ENCODE peak calls at places on chromosome 19, in ten cellular contexts. U, G, J, B, E, I, W, R, D and Y are unnamed samples.

GRCh38 chr19:17504456-17504855 is 7.0 kb upstream of the PGLS start:
- DNase-seq in G (no peak), R (no peak), W (no peak), D (no peak), J (no peak), I (no peak), U (no peak), B (no peak), E (no peak), Y (no peak)

GRCh38 chr19:898663-899062 is 5.4 kb downstream of the RNU6-9 start:
- DNase-seq in B (no peak), I (no peak), G (peak; percentile 44), R (no peak), D (no peak), E (peak; percentile 65), J (no peak), U (no peak), W (no peak), Y (no peak)

GRCh38 chr19:720691-721160 is 12.0 kb downstream of the PALM start:
- DNase-seq in D (no peak), J (no peak), G (no peak), W (no peak), B (no peak), E (no peak), R (no peak), I (no peak), U (no peak), Y (no peak)

GRCh38 chr19:45149129-45149528 is 11.7 kb downstream of the NKPD1 start:
- DNase-seq in B (no peak), D (no peak), W (no peak), E (no peak), R (no peak), I (no peak), U (no peak), J (no peak), G (no peak), Y (no peak)

GRCh38 chr19:19224150-19224851 is 12.5 kb downstream of the NCAN start:
- DNase-seq in G (no peak), E (no peak), B (no peak), R (no peak), W (no peak), J (no peak), D (no peak), I (no peak), U (no peak), Y (no peak)

GRCh38 chr19:8253678-8254077 is 44.5 kb downstream of the CERS4 start:
- DNase-seq in G (no peak), D (no peak), J (no peak), R (no peak), E (no peak), B (no peak), U (no peak), I (no peak), W (peak; percentile 23), Y (no peak)

GRCh38 chr19:33545209-33545981 is 23.8 kb upstream of the PEPD start:
- DNase-seq in U (no peak), G (no peak), B (no peak), J (no peak), I (no peak), D (no peak), R (no peak), E (no peak), W (no peak), Y (no peak)

GRCh38 chr19:9865732-9866627 is 30.9 kb downstream of the PIN1 start:
- DNase-seq in W (no peak), U (no peak), I (no peak), R (no peak), G (no peak), J (no peak), D (no peak), B (no peak), E (peak; percentile 60), Y (no peak)

GRCh38 chr19:55339225-55340143 is at the start of gene KMT5C:
- DNase-seq in R (peak; percentile 100), E (peak; percentile 100), U (peak; percentile 100), I (peak; percentile 100), W (peak; percentile 100), G (peak; percentile 99), D (peak; percentile 100), B (peak; percentile 100), J (peak; percentile 100), Y (peak; percentile 99)
- TF ChIP-seq CTCF in R (peak; percentile 40), E (peak; percentile 30), U (peak; percentile 37), I (no peak), W (peak; percentile 55), G (peak; percentile 30), D (peak; percentile 45), B (peak; percentile 59), J (no peak), Y (no peak)

DNA sequence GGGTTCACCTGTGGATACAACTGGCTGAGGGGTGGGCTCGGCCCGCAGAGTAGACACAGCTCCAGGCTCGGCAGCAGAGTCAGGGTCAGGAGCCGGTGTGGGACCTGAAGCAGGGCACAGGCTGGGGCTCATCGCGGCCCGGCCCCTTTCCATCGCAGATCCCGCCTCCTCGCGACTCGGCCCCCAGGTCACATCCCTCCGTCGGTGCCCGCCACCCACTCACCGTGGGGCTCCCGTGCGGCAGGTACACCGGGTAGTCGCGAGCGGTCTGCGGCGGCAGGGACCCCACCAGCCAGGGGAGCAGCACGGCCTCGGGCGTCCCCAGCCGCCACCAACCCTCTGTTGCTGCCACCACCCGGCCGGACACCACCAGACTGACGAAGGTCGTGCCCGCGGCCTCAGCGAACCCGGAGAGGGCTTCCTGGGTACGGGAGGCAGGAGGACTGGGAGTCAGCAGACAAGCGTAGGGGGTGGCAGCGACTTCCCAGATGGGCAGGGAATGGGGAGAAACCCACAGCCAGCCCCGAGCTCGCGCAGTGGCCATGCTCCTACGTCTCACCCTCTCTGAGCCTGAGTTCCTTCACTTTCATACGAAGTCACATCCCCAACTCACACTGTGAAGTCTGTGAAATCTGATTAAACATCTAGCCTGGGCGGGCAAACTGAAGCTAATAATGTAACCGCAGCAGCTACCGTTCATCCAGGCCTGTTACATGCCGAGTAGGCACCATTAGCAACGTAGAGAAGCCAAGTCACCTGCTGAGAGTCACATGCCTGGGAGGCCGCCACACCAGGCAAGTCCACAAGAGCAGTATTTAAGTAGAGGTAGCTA is 3.7 kb downstream of the FUZ start:
- DNase-seq in R (no peak), J (no peak), E (peak; percentile 41), U (peak; percentile 19), I (no peak), D (peak; percentile 47), B (peak; percentile 82), W (no peak), G (no peak), Y (no peak)
- TF ChIP-seq CTCF in R (no peak), J (no peak), E (no peak), U (no peak), I (no peak), D (no peak), B (no peak), W (no peak), G (no peak), Y (peak; percentile 35)

GRCh38 chr19:35973487-35973886 is 21.5 kb upstream of the SDHAF1 start:
- DNase-seq in D (no peak), R (no peak), G (no peak), B (no peak), I (no peak), W (no peak), U (no peak), E (no peak), J (no peak), Y (no peak)

GRCh38 chr19:35978832-35979365 is 16.1 kb upstream of the SDHAF1 start:
- DNase-seq in U (no peak), E (no peak), J (no peak), D (no peak), I (no peak), B (no peak), W (no peak), G (no peak), R (no peak), Y (no peak)

GRCh38 chr19:35975608-35976214 is 19.3 kb upstream of the SDHAF1 start:
- DNase-seq in D (no peak), W (peak; percentile 26), E (no peak), G (peak; percentile 77), I (no peak), R (no peak), U (no peak), J (no peak), B (no peak), Y (no peak)

GRCh38 chr19:35978271-35978670 is 16.7 kb upstream of the SDHAF1 start:
- DNase-seq in I (no peak), U (no peak), D (no peak), G (no peak), J (no peak), R (no peak), W (no peak), E (no peak), B (no peak), Y (no peak)

DNA sequence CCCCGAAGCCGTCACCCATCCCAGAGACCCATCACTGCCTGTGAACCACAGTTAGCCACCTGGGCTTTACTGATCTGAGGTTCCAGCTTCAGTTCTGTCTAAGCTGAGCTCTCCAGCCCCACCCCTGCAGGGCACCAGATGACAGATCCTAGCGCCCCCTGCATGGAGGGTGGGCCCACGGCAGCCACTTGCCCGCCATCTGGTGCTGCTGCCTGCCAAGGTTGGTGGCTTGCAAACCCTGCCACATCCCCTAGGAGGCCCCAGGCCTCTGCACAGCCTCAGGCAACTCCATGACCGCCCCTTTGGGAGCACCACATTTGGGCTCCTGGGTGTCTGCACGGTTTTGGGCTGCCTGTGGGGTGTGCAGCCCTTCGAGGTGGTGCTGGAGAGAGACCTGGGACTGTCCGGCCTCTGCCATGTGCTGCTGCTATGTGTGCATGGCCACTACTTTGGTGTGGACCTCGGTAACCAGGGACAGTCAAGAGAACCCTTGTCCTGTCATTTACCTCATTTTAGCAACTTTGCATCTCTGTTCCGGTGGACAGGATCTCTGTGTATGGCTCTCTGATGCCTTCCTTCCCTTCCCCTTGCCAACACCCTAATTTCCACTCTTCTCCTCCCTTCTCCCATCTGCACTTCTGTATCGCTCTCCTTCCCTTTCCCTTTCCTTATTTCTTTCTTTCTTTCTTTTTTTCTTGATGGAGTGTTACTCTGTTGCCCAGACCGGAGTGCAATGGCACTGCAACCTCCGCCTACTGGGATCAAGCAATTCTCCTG is 17.4 kb upstream of the SDHAF1 start:
- DNase-seq in I (no peak), G (peak; percentile 78), D (no peak), U (no peak), R (no peak), J (no peak), E (no peak), B (no peak), W (no peak), Y (no peak)
- TF ChIP-seq CTCF in I (no peak), G (peak; percentile 94), D (peak; percentile 22), U (no peak), R (no peak), J (no peak), E (no peak), B (no peak), W (peak; percentile 10), Y (peak; percentile 30)

GRCh38 chr19:34787059-34787824 is 14.2 kb upstream of the ZNF599 start:
- DNase-seq in G (no peak), W (no peak), E (no peak), J (no peak), U (no peak), R (no peak), I (no peak), B (no peak), D (no peak), Y (no peak)
- TF ChIP-seq CTCF in G (no peak), W (no peak), E (no peak), J (no peak), U (no peak), R (no peak), I (no peak), B (no peak), D (no peak), Y (no peak)

GRCh38 chr19:48624067-48624594 is 4.8 kb downstream of the SPHK2 start:
- DNase-seq in I (peak; percentile 98), B (peak; percentile 99), R (peak; percentile 90), U (peak; percentile 99), D (peak; percentile 94), G (peak; percentile 95), W (peak; percentile 97), E (peak; percentile 88), J (no peak), Y (peak; percentile 96)
- TF ChIP-seq CTCF in I (no peak), B (peak; percentile 7), R (no peak), U (no peak), D (no peak), G (no peak), W (no peak), E (no peak), J (no peak), Y (no peak)